ENCODE peak calls at places on chromosomes 2 and 18, in four cellular contexts. One of them, this sample, is unnamed.

GRCh38 chr2:230908094-230908594 is 16.9 kb downstream of the GPR55 start:
- DNase-seq in upper lobe of right lung: peak
- DNase-seq in tibial nerve: no peak
- DNase-seq in thoracic aorta: no peak
- DNase-seq in this sample: no peak

GRCh38 chr2:107002735-107003134 is 116.8 kb upstream of the ST6GAL2 start:
- DNase-seq in upper lobe of right lung: no peak
- DNase-seq in tibial nerve: no peak
- DNase-seq in thoracic aorta: no peak
- DNase-seq in this sample: no peak

GRCh38 chr2:203732072-203732952 is 25.9 kb downstream of the CD28 start:
- DNase-seq in upper lobe of right lung: no peak
- DNase-seq in tibial nerve: no peak
- DNase-seq in thoracic aorta: no peak
- DNase-seq in this sample: no peak

GRCh38 chr2:226800941-226801784 is 1.5 kb upstream of the IRS1 start:
- DNase-seq in upper lobe of right lung: peak
- DNase-seq in tibial nerve: peak
- DNase-seq in thoracic aorta: peak
- DNase-seq in this sample: peak

GRCh38 chr2:201969241-201969937 is 64.3 kb upstream of the FZD7 start:
- DNase-seq in upper lobe of right lung: no peak
- DNase-seq in tibial nerve: no peak
- DNase-seq in thoracic aorta: no peak
- DNase-seq in this sample: no peak

GRCh38 chr2:36287363-36288275 is 68.0 kb upstream of the CRIM1 start:
- DNase-seq in upper lobe of right lung: no peak
- DNase-seq in tibial nerve: no peak
- DNase-seq in thoracic aorta: no peak
- DNase-seq in this sample: no peak

GRCh38 chr2:192195548-192196418 is 1.1 kb upstream of the TMEFF2 start:
- DNase-seq in upper lobe of right lung: peak
- DNase-seq in tibial nerve: no peak
- DNase-seq in thoracic aorta: no peak
- DNase-seq in this sample: no peak

GRCh38 chr18:23890589-23890988 is 124.0 kb upstream of the TTC39C start:
- DNase-seq in upper lobe of right lung: no peak
- DNase-seq in tibial nerve: no peak
- DNase-seq in thoracic aorta: no peak
- DNase-seq in this sample: no peak

GRCh38 chr2:119426801-119427395 is 4.8 kb upstream of the TMEM37 start:
- DNase-seq in upper lobe of right lung: peak
- DNase-seq in tibial nerve: peak
- DNase-seq in thoracic aorta: no peak
- DNase-seq in this sample: no peak

GRCh38 chr2:225454412-225454811 is 54.9 kb downstream of the NYAP2 start:
- DNase-seq in upper lobe of right lung: no peak
- DNase-seq in tibial nerve: no peak
- DNase-seq in thoracic aorta: no peak
- DNase-seq in this sample: no peak

GRCh38 chr2:102251042-102251848 is 60.1 kb upstream of the IL1RL1 start:
- DNase-seq in upper lobe of right lung: peak
- DNase-seq in tibial nerve: no peak
- DNase-seq in thoracic aorta: no peak
- DNase-seq in this sample: no peak

GRCh38 chr2:202841090-202841867 is 30.3 kb downstream of the ICA1L start:
- DNase-seq in upper lobe of right lung: no peak
- DNase-seq in tibial nerve: no peak
- DNase-seq in thoracic aorta: no peak
- DNase-seq in this sample: no peak

GRCh38 chr18:13179566-13180113 is 38.9 kb upstream of the LDLRAD4 start:
- DNase-seq in upper lobe of right lung: no peak
- DNase-seq in tibial nerve: no peak
- DNase-seq in thoracic aorta: no peak
- DNase-seq in this sample: no peak

GRCh38 chr2:86038291-86039081 is 67.2 kb downstream of the POLR1A start:
- DNase-seq in upper lobe of right lung: peak
- DNase-seq in tibial nerve: peak
- DNase-seq in thoracic aorta: no peak
- DNase-seq in this sample: no peak

GRCh38 chr18:59087391-59087790 is 52.3 kb upstream of the SEC11C start:
- DNase-seq in upper lobe of right lung: no peak
- DNase-seq in tibial nerve: no peak
- DNase-seq in thoracic aorta: no peak
- DNase-seq in this sample: no peak

GRCh38 chr2:152504618-152505017 is 169.6 kb downstream of the FMNL2 start:
- DNase-seq in upper lobe of right lung: no peak
- DNase-seq in tibial nerve: no peak
- DNase-seq in thoracic aorta: no peak
- DNase-seq in this sample: no peak
- H3K27ac ChIP-seq in upper lobe of right lung: no peak
- H3K27ac ChIP-seq in tibial nerve: peak
- H3K27ac ChIP-seq in thoracic aorta: no peak
- H3K27ac ChIP-seq in this sample: peak

GRCh38 chr2:20326163-20326780 is 24.4 kb downstream of the PUM2 start:
- DNase-seq in upper lobe of right lung: no peak
- DNase-seq in tibial nerve: peak
- DNase-seq in thoracic aorta: no peak
- DNase-seq in this sample: peak
- H3K27ac ChIP-seq in upper lobe of right lung: no peak
- H3K27ac ChIP-seq in tibial nerve: no peak
- H3K27ac ChIP-seq in thoracic aorta: no peak
- H3K27ac ChIP-seq in this sample: no peak

GRCh38 chr18:2916184-2916583 is 69.4 kb downstream of the EMILIN2 start:
- DNase-seq in upper lobe of right lung: no peak
- DNase-seq in tibial nerve: no peak
- DNase-seq in thoracic aorta: no peak
- DNase-seq in this sample: no peak
- H3K27ac ChIP-seq in upper lobe of right lung: peak
- H3K27ac ChIP-seq in tibial nerve: peak
- H3K27ac ChIP-seq in thoracic aorta: no peak
- H3K27ac ChIP-seq in this sample: no peak

DNA sequence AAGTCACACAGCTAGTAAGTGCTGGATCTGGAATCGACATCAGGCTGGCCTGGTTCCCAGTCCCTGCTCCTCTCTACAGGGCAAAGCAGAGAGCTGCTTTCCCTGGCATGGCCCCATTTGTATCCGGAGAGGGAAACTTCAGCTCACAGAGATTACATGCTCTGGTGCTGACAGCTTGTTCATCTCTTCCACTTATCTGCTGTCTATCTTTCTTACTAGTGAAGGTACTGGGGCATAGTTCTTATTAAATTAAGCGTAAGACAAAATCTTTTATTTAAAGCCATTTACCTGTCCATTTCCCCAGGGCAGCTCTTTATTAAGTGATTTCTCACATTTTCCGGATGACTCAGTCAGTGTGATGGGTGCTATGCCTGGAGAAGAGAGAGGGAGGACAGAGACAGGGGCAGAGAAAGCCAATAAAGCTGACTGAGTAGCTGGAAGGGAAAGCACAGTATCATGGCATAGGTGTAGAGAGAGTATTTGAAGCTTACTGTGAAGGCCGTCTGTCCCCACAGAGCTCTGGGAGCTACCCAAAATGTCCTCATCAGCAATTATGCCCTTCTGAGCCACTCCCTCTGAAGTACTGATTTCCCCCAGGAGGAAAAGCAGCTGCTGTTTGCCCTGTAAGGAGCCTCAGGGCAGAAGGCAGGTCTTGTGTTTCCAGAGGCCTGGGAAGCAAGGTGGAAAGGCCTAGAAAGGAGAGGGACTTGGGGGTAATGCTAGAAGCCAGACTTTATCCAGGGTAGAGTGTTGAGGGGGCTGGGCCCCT is 44.1 kb upstream of the EPAS1 start:
- DNase-seq in upper lobe of right lung: no peak
- DNase-seq in tibial nerve: no peak
- DNase-seq in thoracic aorta: no peak
- DNase-seq in this sample: no peak
- H3K27ac ChIP-seq in upper lobe of right lung: no peak
- H3K27ac ChIP-seq in tibial nerve: no peak
- H3K27ac ChIP-seq in thoracic aorta: no peak
- H3K27ac ChIP-seq in this sample: no peak

GRCh38 chr2:67783026-67783425 is 279.8 kb downstream of the C1D start:
- DNase-seq in upper lobe of right lung: no peak
- DNase-seq in tibial nerve: no peak
- DNase-seq in thoracic aorta: no peak
- DNase-seq in this sample: no peak

GRCh38 chr2:67777836-67778429 is 284.9 kb downstream of the C1D start:
- DNase-seq in upper lobe of right lung: no peak
- DNase-seq in tibial nerve: no peak
- DNase-seq in thoracic aorta: no peak
- DNase-seq in this sample: no peak

GRCh38 chr2:67777010-67777409 is 285.8 kb downstream of the C1D start:
- DNase-seq in upper lobe of right lung: no peak
- DNase-seq in tibial nerve: no peak
- DNase-seq in thoracic aorta: no peak
- DNase-seq in this sample: no peak

GRCh38 chr2:67782443-67782842 is 280.4 kb downstream of the C1D start:
- DNase-seq in upper lobe of right lung: no peak
- DNase-seq in tibial nerve: no peak
- DNase-seq in thoracic aorta: no peak
- DNase-seq in this sample: no peak
- H3K27ac ChIP-seq in upper lobe of right lung: no peak
- H3K27ac ChIP-seq in tibial nerve: no peak
- H3K27ac ChIP-seq in thoracic aorta: no peak
- H3K27ac ChIP-seq in this sample: no peak

GRCh38 chr2:156657809-156658208 is 221.6 kb downstream of the GPD2 start:
- DNase-seq in upper lobe of right lung: no peak
- DNase-seq in tibial nerve: no peak
- DNase-seq in thoracic aorta: no peak
- DNase-seq in this sample: no peak
- H3K27ac ChIP-seq in upper lobe of right lung: no peak
- H3K27ac ChIP-seq in tibial nerve: no peak
- H3K27ac ChIP-seq in thoracic aorta: no peak
- H3K27ac ChIP-seq in this sample: no peak

GRCh38 chr2:189254268-189254883 is 74.8 kb upstream of the COL5A2 start:
- DNase-seq in upper lobe of right lung: no peak
- DNase-seq in tibial nerve: peak
- DNase-seq in thoracic aorta: peak
- DNase-seq in this sample: no peak

GRCh38 chr2:189253841-189254240 is 74.3 kb upstream of the COL5A2 start:
- DNase-seq in upper lobe of right lung: no peak
- DNase-seq in tibial nerve: no peak
- DNase-seq in thoracic aorta: no peak
- DNase-seq in this sample: no peak

GRCh38 chr2:189249901-189250300 is 70.3 kb upstream of the COL5A2 start:
- DNase-seq in upper lobe of right lung: no peak
- DNase-seq in tibial nerve: no peak
- DNase-seq in thoracic aorta: no peak
- DNase-seq in this sample: no peak

GRCh38 chr2:189255711-189256110 is 76.2 kb upstream of the COL5A2 start:
- DNase-seq in upper lobe of right lung: no peak
- DNase-seq in tibial nerve: no peak
- DNase-seq in thoracic aorta: no peak
- DNase-seq in this sample: no peak

DNA sequence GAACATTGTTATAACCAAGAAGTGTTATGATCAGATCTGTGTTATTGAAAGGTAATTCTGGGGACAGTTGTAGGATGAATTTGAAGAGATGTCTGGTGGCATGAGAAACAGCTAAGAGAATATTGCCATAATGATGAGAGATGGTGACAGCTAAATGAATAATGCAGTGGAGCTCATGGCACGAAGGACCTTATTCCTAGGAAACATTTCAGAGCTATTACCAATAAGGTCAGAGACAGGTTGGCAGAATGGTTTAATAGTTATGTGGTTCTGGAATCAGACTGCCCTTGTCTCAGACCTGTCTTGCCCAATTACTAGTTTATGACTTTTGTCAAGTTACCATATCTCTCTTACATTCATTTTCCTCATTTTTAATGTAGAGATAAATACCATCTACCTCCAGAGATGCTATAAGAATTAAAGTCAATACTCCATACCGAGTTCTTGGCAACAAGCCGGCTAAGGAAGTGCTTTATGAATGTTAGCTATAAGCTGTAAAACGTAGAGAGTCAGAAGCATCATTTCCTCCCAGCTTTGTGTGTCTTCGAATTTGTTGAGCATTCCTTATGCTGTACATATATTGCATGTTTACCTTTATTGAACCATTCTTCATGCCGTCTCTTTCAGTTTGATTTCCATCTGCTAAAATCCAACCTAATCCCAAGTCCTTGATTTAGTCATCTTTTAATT is 73.6 kb upstream of the COL5A2 start:
- DNase-seq in upper lobe of right lung: no peak
- DNase-seq in tibial nerve: no peak
- DNase-seq in thoracic aorta: no peak
- DNase-seq in this sample: no peak
- H3K27ac ChIP-seq in upper lobe of right lung: no peak
- H3K27ac ChIP-seq in tibial nerve: no peak
- H3K27ac ChIP-seq in thoracic aorta: no peak
- H3K27ac ChIP-seq in this sample: no peak

GRCh38 chr2:157327200-157327599 is 1.6 kb upstream of the ERMN start:
- DNase-seq in upper lobe of right lung: no peak
- DNase-seq in tibial nerve: no peak
- DNase-seq in thoracic aorta: no peak
- DNase-seq in this sample: no peak

GRCh38 chr2:157328133-157328532 is 2.5 kb upstream of the ERMN start:
- DNase-seq in upper lobe of right lung: no peak
- DNase-seq in tibial nerve: no peak
- DNase-seq in thoracic aorta: no peak
- DNase-seq in this sample: no peak

GRCh38 chr2:157327621-157328102 is 2.0 kb upstream of the ERMN start:
- DNase-seq in upper lobe of right lung: peak
- DNase-seq in tibial nerve: peak
- DNase-seq in thoracic aorta: peak
- DNase-seq in this sample: peak

GRCh38 chr2:157325786-157326185 is at the start of gene ERMN:
- DNase-seq in upper lobe of right lung: no peak
- DNase-seq in tibial nerve: no peak
- DNase-seq in thoracic aorta: no peak
- DNase-seq in this sample: peak

DNA sequence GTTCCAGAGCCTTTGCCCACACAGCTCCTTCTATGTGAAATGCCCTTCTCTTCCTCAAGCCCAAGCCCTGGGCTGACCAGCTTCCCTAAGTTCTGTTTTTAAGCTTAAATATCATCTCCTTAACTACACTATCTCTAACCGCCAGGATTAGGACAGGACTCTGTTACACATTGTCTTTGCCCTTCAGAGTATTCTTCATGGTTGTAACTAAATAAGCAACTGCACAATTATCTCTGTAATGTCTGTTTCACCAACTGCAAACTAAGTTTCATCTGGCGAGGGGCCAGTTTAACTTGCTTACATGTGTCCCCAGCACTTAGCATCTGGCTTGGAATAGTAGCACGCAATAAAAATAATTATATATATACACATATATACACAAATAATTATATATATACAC is 1.1 kb upstream of the ERMN start:
- DNase-seq in upper lobe of right lung: no peak
- DNase-seq in tibial nerve: no peak
- DNase-seq in thoracic aorta: no peak
- DNase-seq in this sample: no peak
- H3K27ac ChIP-seq in upper lobe of right lung: no peak
- H3K27ac ChIP-seq in tibial nerve: peak
- H3K27ac ChIP-seq in thoracic aorta: no peak
- H3K27ac ChIP-seq in this sample: peak

This sample was measured in caudate nucleus.